ENCODE peak calls at places on chromosomes 13 and 19, in eight cellular contexts. N is left ventricle myocardium inferior; M is activated CD8-positive, alpha-beta memory T cell treated with anti-CD3 and anti-CD28 coated beads for 1 hour; H is GM06990; G is RWPE2; A is ELR; Q is activated CD4-positive, alpha-beta T cell treated with anti-CD3 and anti-CD28 coated beads, Interleukin-2, amount 10 ng/mL, durations not matched to agents 7 days and 5 days; J is NCI-H1417. R is an unnamed sample.

GRCh38 chr19:38293281-38293680 is 10.8 kb upstream of the C19orf33 start:
- DNase-seq in J (no peak), H (no peak), N (no peak), A (no peak), M (no peak), G (no peak), Q (no peak), R (no peak)

GRCh38 chr19:33428627-33429013 is 55.1 kb downstream of the CEBPG start:
- DNase-seq in G (no peak), M (no peak), A (no peak), N (peak), Q (no peak), J (no peak), H (no peak), R (no peak)

GRCh38 chr19:12801466-12802266 is at the start of the genes PRDX2 and THSD8:
- DNase-seq in N (peak), A (peak), M (no peak), H (peak), G (peak), J (peak), Q (peak), R (peak)

GRCh38 chr19:42199440-42200115 is 17.9 kb downstream of the DEDD2 start:
- DNase-seq in H (peak), N (peak), A (no peak), Q (peak), M (no peak), G (peak), J (no peak), R (no peak)

GRCh38 chr13:95246292-95247082 is 54.8 kb downstream of the ABCC4 start:
- DNase-seq in A (no peak), H (no peak), M (no peak), G (no peak), J (peak), N (no peak), Q (no peak), R (no peak)

GRCh38 chr13:100837611-100838010 is 163.0 kb upstream of the TMTC4 start:
- DNase-seq in H (no peak), G (no peak), M (no peak), A (no peak), Q (no peak), N (no peak), J (no peak), R (no peak)

GRCh38 chr13:27920677-27921420 is 1.0 kb downstream of the PDX1 start:
- DNase-seq in A (peak), Q (no peak), H (no peak), J (no peak), M (no peak), N (no peak), G (no peak), R (peak)

GRCh38 chr13:50805805-50806204 is 37.7 kb downstream of the DLEU7 start:
- DNase-seq in G (no peak), H (no peak), Q (no peak), A (peak), M (no peak), N (no peak), J (no peak), R (peak)

GRCh38 chr13:110128546-110128945 is 178.4 kb downstream of the COL4A1 start:
- DNase-seq in H (no peak), G (no peak), J (no peak), M (no peak), Q (no peak), N (no peak), A (no peak), R (no peak)

GRCh38 chr13:51223284-51224270 is 1.4 kb downstream of the FAM124A start:
- DNase-seq in Q (no peak), J (no peak), N (no peak), H (no peak), G (no peak), A (no peak), M (no peak), R (no peak)

GRCh38 chr19:9782282-9782681 is 13.7 kb upstream of the ZNF846 start:
- DNase-seq in A (peak), G (no peak), Q (no peak), M (no peak), N (no peak), H (no peak), J (no peak), R (no peak)

R was measured in IMR-90.